ENCODE peak calls at places on chromosomes 13 and 19, in six cellular contexts. T, L, G, I, B and R are unnamed samples. For H3K4me1, the result is how much of the 10 kb centered on the place peaks cover.

GRCh38 chr19:4910594-4911273 is 1.4 kb downstream of the UHRF1 start:
- DNase-seq in T (no peak), L (no peak), G (no peak), I (no peak), B (no peak), R (peak)

GRCh38 chr13:97258801-97259200 is 36.7 kb downstream of the MBNL2 start:
- DNase-seq in T (no peak), L (no peak), G (no peak), I (no peak), B (no peak), R (no peak)

GRCh38 chr13:112711528-112712265 is 21.9 kb downstream of the ATP11A start:
- DNase-seq in T (peak), L (peak), G (no peak), I (no peak), B (peak), R (peak)

GRCh38 chr19:51352783-51353360 is 10.9 kb upstream of the VSIG10L start:
- DNase-seq in T (no peak), L (no peak), G (no peak), I (peak), B (no peak), R (no peak)

GRCh38 chr13:44801990-44802389 is 187.3 kb downstream of the NUFIP1 start:
- DNase-seq in T (no peak), L (no peak), G (no peak), I (no peak), B (no peak), R (no peak)

GRCh38 chr13:34358811-34359513 is 541.0 kb downstream of the RFC3 start:
- DNase-seq in T (no peak), L (no peak), G (no peak), I (no peak), B (no peak), R (no peak)

GRCh38 chr13:102564564-102564963 is 32.2 kb upstream of the TPP2 start:
- DNase-seq in T (no peak), L (no peak), G (no peak), I (no peak), B (no peak), R (no peak)

GRCh38 chr13:108115739-108116138 is 99.6 kb downstream of the LIG4 start:
- DNase-seq in T (no peak), L (no peak), G (no peak), I (no peak), B (no peak), R (no peak)

GRCh38 chr13:95564948-95565347 is 12.4 kb downstream of the CLDN10 start:
- DNase-seq in T (no peak), L (no peak), G (no peak), I (no peak), B (no peak), R (no peak)

GRCh38 chr19:6362351-6362801 is 1.0 kb downstream of the CLPP start:
- DNase-seq in T (no peak), L (peak), G (no peak), I (no peak), B (no peak), R (peak)

GRCh38 chr19:6849876-6850275 is 37.5 kb upstream of the ADGRE1 start:
- DNase-seq in T (no peak), L (no peak), G (no peak), I (no peak), B (no peak), R (no peak)

GRCh38 chr13:48403151-48403631 is 9.7 kb downstream of the LPAR6 start:
- DNase-seq in T (no peak), L (no peak), G (no peak), I (no peak), B (no peak), R (no peak)

GRCh38 chr13:29713841-29714240 is 118.4 kb upstream of the SLC7A1 start:
- DNase-seq in T (no peak), L (no peak), G (no peak), I (no peak), B (no peak), R (no peak)

GRCh38 chr13:41384749-41385503 is 72.4 kb upstream of the RGCC start:
- DNase-seq in T (no peak), L (no peak), G (no peak), I (no peak), B (no peak), R (no peak)

GRCh38 chr13:75831389-75831788 is 195.3 kb downstream of the LMO7 start:
- DNase-seq in T (no peak), L (no peak), G (no peak), I (no peak), B (no peak), R (no peak)

GRCh38 chr19:33464010-33464732 is 57.4 kb downstream of the PEPD start:
- DNase-seq in T (no peak), L (no peak), G (no peak), I (no peak), B (no peak), R (no peak)

GRCh38 chr13:77703426-77703825 is 5.9 kb downstream of the SLAIN1 start:
- DNase-seq in T (no peak), L (no peak), G (no peak), I (no peak), B (no peak), R (no peak)

GRCh38 chr13:101416181-101417042 is at the start of gene NALCN:
- DNase-seq in T (no peak), L (no peak), G (no peak), I (peak), B (no peak), R (no peak)

GRCh38 chr19:33436360-33437345 is 63.1 kb downstream of the CEBPG start:
- DNase-seq in T (no peak), L (peak), G (no peak), I (peak), B (no peak), R (no peak)

GRCh38 chr19:54248016-54248601 is 5.5 kb upstream of the LILRA6 start:
- DNase-seq in T (no peak), L (no peak), G (no peak), I (no peak), B (no peak), R (no peak)

GRCh38 chr13:86665842-86666241 is 866.6 kb upstream of the SLITRK6 start:
- DNase-seq in T (no peak), L (no peak), G (no peak), I (no peak), B (no peak), R (no peak)

GRCh38 chr13:98405107-98405571 is 171.8 kb downstream of the STK24 start:
- DNase-seq in T (no peak), L (no peak), G (no peak), I (no peak), B (no peak), R (no peak)

GRCh38 chr19:36775768-36776167 is 3.2 kb upstream of the ZNF850 start:
- DNase-seq in T (no peak), L (no peak), G (no peak), I (peak), B (no peak), R (no peak)

GRCh38 chr19:16824658-16825311 is 4.4 kb upstream of the SIN3B start:
- DNase-seq in T (no peak), L (no peak), G (no peak), I (no peak), B (no peak), R (no peak)

GRCh38 chr19:2578911-2579677 is 103.2 kb downstream of the GADD45B start:
- DNase-seq in T (peak), L (peak), G (no peak), I (peak), B (peak), R (peak)

GRCh38 chr19:2579678-2580280 is 103.9 kb downstream of the GADD45B start:
- DNase-seq in T (no peak), L (peak), G (no peak), I (no peak), B (no peak), R (no peak)

GRCh38 chr19:2578391-2578826 is 102.5 kb downstream of the GADD45B start:
- DNase-seq in T (no peak), L (peak), G (no peak), I (no peak), B (peak), R (no peak)

GRCh38 chr19:2575734-2576481 is 100.0 kb downstream of the GADD45B start:
- DNase-seq in T (peak), L (peak), G (no peak), I (peak), B (peak), R (no peak)

GRCh38 chr19:2577722-2578335 is 101.9 kb downstream of the GADD45B start:
- DNase-seq in T (no peak), L (peak), G (no peak), I (no peak), B (no peak), R (no peak)
- H3K4me1 ChIP-seq in T (half or more), L (under half), G (under half), I (under half), B (under half), R (under half)

GRCh38 chr13:28248080-28248479 is 109.7 kb downstream of the PAN3 start:
- DNase-seq in T (no peak), L (no peak), G (no peak), I (no peak), B (no peak), R (no peak)
- H3K4me1 ChIP-seq in T (under half), L (under half), G (under half), I (under half), B (under half), R (under half)

GRCh38 chr19:49557641-49558325 is 22.6 kb downstream of the NOSIP start:
- DNase-seq in T (no peak), L (no peak), G (no peak), I (no peak), B (no peak), R (no peak)
- H3K4me1 ChIP-seq in T (under half), L (under half), G (under half), I (under half), B (half or more), R (half or more)

DNA sequence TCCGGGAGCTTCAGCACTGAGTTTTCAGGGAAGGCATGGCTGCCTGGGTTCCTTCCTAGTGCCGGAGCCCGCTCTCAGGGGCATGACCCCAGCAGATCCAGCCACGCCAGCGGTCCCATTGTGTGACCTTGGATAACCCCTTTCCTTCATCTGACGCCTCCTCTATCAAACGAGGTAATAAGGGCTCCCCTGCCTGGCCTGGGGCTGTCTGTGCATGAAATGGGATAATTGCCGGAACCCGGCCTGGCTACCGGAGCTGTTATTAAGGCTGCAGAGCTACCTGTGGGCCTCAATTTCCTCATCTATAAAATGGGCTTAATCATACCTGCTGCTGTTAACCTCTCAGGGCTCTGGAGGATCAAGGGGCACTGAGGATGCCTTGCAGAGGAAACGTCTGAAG is 18.3 kb upstream of the NFIC start:
- DNase-seq in T (no peak), L (no peak), G (no peak), I (peak), B (no peak), R (no peak)
- H3K4me1 ChIP-seq in T (half or more), L (under half), G (under half), I (under half), B (under half), R (under half)

GRCh38 chr19:15305582-15306334 is 26.6 kb downstream of the BRD4 start:
- DNase-seq in T (no peak), L (no peak), G (no peak), I (no peak), B (no peak), R (no peak)
- H3K4me1 ChIP-seq in T (half or more), L (under half), G (under half), I (half or more), B (under half), R (half or more)

GRCh38 chr19:18589380-18590272 is 1.0 kb downstream of the REX1BD start:
- DNase-seq in T (peak), L (peak), G (no peak), I (peak), B (peak), R (peak)

GRCh38 chr19:18593367-18594095 is 4.9 kb downstream of the REX1BD start:
- DNase-seq in T (no peak), L (peak), G (no peak), I (no peak), B (no peak), R (no peak)

GRCh38 chr19:18590273-18591272 is 2.0 kb downstream of the REX1BD start:
- DNase-seq in T (peak), L (peak), G (no peak), I (no peak), B (no peak), R (no peak)

GRCh38 chr19:18594096-18594823 is 5.7 kb downstream of the REX1BD start:
- DNase-seq in T (no peak), L (peak), G (no peak), I (peak), B (peak), R (peak)

DNA sequence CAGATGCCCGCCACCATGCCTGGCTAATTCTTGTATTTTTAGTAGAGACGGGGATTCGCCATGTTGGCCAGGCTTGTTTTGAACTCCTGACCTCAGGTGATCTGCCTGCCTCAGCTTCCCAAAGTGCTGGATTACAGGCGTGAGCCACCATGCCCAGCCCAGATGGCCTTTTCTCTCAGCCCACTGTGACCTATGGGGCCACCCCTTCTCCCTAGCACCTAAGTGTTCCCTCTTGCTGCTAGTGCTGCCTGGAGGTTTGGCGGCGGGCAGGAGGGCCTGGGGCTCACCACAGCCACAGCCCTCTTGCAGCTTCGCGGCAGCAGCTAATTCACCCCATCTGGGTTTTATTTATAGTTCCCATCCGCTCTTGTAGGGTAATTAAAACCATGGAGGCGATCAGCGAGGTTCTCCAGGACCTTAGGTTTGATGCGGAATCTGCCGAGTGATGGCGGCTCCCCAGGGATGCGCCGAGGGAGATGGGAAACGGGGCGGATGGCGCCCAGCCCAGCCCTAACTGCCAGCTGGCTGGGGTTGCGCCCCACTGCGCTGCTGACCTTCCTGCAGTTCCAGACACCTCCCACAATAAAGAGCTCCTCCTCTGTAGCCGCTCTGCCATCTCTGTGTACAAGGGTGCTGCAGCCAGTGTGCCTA is 3.3 kb downstream of the REX1BD start:
- DNase-seq in T (no peak), L (no peak), G (no peak), I (no peak), B (no peak), R (no peak)
- H3K4me1 ChIP-seq in T (under half), L (under half), G (under half), I (under half), B (under half), R (under half)

GRCh38 chr19:38551450-38551813 is 66.3 kb downstream of the MAP4K1 start:
- DNase-seq in T (no peak), L (no peak), G (no peak), I (no peak), B (no peak), R (no peak)

GRCh38 chr19:38554676-38555141 is 63.0 kb downstream of the MAP4K1 start:
- DNase-seq in T (no peak), L (no peak), G (no peak), I (no peak), B (no peak), R (no peak)

GRCh38 chr19:38556521-38557174 is 61.1 kb downstream of the MAP4K1 start:
- DNase-seq in T (no peak), L (no peak), G (no peak), I (no peak), B (no peak), R (no peak)

GRCh38 chr19:38557205-38557799 is 60.5 kb downstream of the MAP4K1 start:
- DNase-seq in T (no peak), L (no peak), G (no peak), I (peak), B (no peak), R (peak)

DNA sequence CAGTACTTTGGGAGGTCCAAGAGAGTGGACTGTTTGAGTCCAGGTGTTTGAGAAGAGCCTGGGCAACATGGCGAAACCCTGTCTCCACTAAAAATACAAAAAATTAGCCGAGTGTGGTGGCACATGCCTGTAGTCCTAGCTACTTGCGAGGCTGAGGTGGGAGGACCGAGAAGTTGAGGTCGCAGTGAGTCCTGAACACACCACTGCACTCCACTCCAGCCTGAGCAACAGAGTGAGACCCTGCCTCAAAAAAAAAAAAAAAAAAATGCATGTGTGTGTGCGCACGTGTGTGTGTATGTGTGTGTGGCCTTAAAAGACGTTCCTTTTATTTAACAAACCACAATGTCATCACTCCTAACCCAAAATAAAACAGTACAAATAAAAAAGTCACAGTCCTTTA is 62.6 kb downstream of the MAP4K1 start:
- DNase-seq in T (no peak), L (no peak), G (no peak), I (no peak), B (no peak), R (no peak)
- H3K4me1 ChIP-seq in T (under half), L (under half), G (under half), I (under half), B (under half), R (under half)

GRCh38 chr19:1872807-1873523 is 9.6 kb upstream of the KLF16 start:
- DNase-seq in T (no peak), L (no peak), G (no peak), I (no peak), B (no peak), R (no peak)

GRCh38 chr19:1875646-1876493 is 9.4 kb downstream of the ABHD17A start:
- DNase-seq in T (peak), L (peak), G (no peak), I (peak), B (peak), R (peak)

GRCh38 chr19:1871630-1872029 is 8.3 kb upstream of the KLF16 start:
- DNase-seq in T (no peak), L (peak), G (no peak), I (no peak), B (no peak), R (no peak)

GRCh38 chr19:1873524-1874473 is 10.4 kb upstream of the KLF16 start:
- DNase-seq in T (no peak), L (peak), G (no peak), I (peak), B (no peak), R (no peak)

DNA sequence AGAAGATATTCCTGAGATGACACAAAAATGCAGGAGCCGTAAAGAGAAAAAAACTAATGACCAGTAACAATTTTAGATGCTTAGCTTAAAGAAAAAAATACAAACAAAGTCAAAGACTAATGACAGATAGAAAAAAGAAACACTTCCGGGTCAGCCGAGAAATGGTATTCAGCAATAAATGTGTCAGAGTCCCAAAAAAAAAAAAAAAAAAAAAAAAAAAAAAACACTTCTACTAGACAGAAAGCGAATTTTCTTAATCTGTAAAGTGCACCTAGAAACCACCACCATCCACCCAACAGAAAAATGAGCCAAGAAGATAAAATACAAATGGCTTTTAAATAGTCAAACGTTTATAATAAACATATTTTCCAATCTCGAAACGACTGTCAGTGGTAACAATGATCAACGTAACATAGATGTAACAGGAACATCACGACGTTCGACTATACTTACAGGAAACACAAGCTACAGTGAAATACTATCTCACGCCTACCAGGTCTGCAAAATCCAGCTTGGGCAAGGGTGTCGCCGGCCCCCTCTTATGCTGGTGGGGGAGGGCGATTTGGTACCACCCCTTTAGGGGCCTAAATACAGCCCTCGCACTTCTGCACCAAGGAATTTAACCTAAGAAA is 10.6 kb downstream of the ABHD17A start:
- DNase-seq in T (no peak), L (no peak), G (no peak), I (no peak), B (no peak), R (peak)
- H3K4me1 ChIP-seq in T (half or more), L (under half), G (under half), I (under half), B (under half), R (under half)

GRCh38 chr19:38678217-38678890 is 30.9 kb downstream of the ACTN4 start:
- DNase-seq in T (no peak), L (no peak), G (no peak), I (no peak), B (no peak), R (no peak)
- H3K4me1 ChIP-seq in T (half or more), L (under half), G (under half), I (half or more), B (half or more), R (half or more)